ENCODE peak calls at places on chromosomes 13 and 19, in five cellular contexts. M is breast epithelium, J is HCT116, R is upper lobe of left lung, Y is A549. G is an unnamed sample.
A peak's percentile ranks its signal among the peaks of the same experiment; 100 is the strongest.

GRCh38 chr13:48490241-48490640 is 42.6 kb downstream of the RCBTB2 start:
- DNase-seq in J (no peak), R (no peak), Y (no peak), M (no peak), G (no peak)

GRCh38 chr13:22883262-22883840 is 297.4 kb upstream of the SGCG start:
- DNase-seq in J (no peak), R (no peak), Y (no peak), M (no peak), G (no peak)

GRCh38 chr13:35144496-35144895 is 202.4 kb downstream of the NBEA start:
- DNase-seq in Y (no peak), R (no peak), M (no peak), J (no peak), G (no peak)

GRCh38 chr13:44465318-44465717 is 91.7 kb downstream of the SERP2 start:
- DNase-seq in Y (no peak), M (no peak), J (no peak), R (no peak), G (no peak)

GRCh38 chr19:33374406-33374703 is 846 bp downstream of the CEBPG start:
- DNase-seq in J (no peak), M (no peak), Y (no peak), R (no peak), G (peak; percentile 83)

GRCh38 chr19:38206006-38206745 is 17.8 kb downstream of the DPF1 start:
- DNase-seq in M (no peak), J (no peak), Y (no peak), R (no peak), G (no peak)

GRCh38 chr13:109155301-109155761 is 525.9 kb downstream of the MYO16 start:
- DNase-seq in J (peak; percentile 37), M (no peak), R (peak; percentile 46), Y (peak; percentile 73), G (no peak)

GRCh38 chr13:41060723-41061074 is 610 bp upstream of the WBP4 start:
- DNase-seq in J (peak; percentile 47), Y (peak; percentile 83), R (peak; percentile 80), M (peak; percentile 82), G (peak; percentile 96)

GRCh38 chr19:4508698-4509097 is 9.6 kb downstream of the PLIN4 start:
- DNase-seq in Y (no peak), J (no peak), R (no peak), M (no peak), G (no peak)

GRCh38 chr13:29865934-29866333 is 15.5 kb upstream of the UBL3 start:
- DNase-seq in M (no peak), R (no peak), Y (no peak), J (no peak), G (no peak)

GRCh38 chr19:1384478-1385110 is 887 bp downstream of the NDUFS7 start:
- DNase-seq in J (no peak), Y (no peak), M (no peak), R (no peak), G (no peak)

GRCh38 chr19:3818479-3818878 is 32.3 kb upstream of the MATK start:
- DNase-seq in Y (no peak), R (no peak), J (no peak), M (no peak), G (no peak)

GRCh38 chr13:31069808-31070544 is 91.7 kb downstream of the HSPH1 start:
- DNase-seq in M (no peak), R (no peak), J (no peak), Y (no peak), G (peak; percentile 50)

GRCh38 chr19:13437919-13438618 is 68.2 kb downstream of the CACNA1A start:
- DNase-seq in R (no peak), J (no peak), M (no peak), Y (no peak), G (no peak)

GRCh38 chr19:13881692-13882418 is 4.9 kb downstream of the NANOS3 start:
- DNase-seq in J (no peak), M (no peak), Y (no peak), R (peak; percentile 42), G (no peak)

GRCh38 chr19:2528543-2529173 is 52.7 kb downstream of the GADD45B start:
- DNase-seq in R (peak; percentile 80), Y (no peak), J (no peak), M (peak; percentile 88), G (no peak)

GRCh38 chr13:79775830-79776229 is 294.9 kb downstream of the NDFIP2 start:
- DNase-seq in Y (peak; percentile 63), J (peak; percentile 7), R (peak; percentile 56), M (no peak), G (no peak)

GRCh38 chr13:23934481-23934880 is 37.2 kb upstream of the C1QTNF9B start:
- DNase-seq in J (no peak), R (no peak), M (no peak), Y (no peak), G (no peak)

GRCh38 chr13:25214371-25215252 is 42.5 kb upstream of the AMER2 start:
- DNase-seq in M (no peak), Y (peak; percentile 2), R (no peak), J (no peak), G (peak; percentile 68)

GRCh38 chr19:38389101-38389925 is 816 bp downstream of the SPRED3 start:
- DNase-seq in Y (peak; percentile 53), R (no peak), J (no peak), M (no peak), G (no peak)

GRCh38 chr19:29660835-29661234 is 4.4 kb upstream of the PLEKHF1 start:
- DNase-seq in R (peak; percentile 15), J (no peak), Y (no peak), M (peak; percentile 30), G (no peak)

GRCh38 chr19:29664753-29665214 is 477 bp upstream of the PLEKHF1 start:
- DNase-seq in R (no peak), M (no peak), J (no peak), Y (no peak), G (no peak)

GRCh38 chr19:29662278-29662603 is 3.0 kb upstream of the PLEKHF1 start:
- DNase-seq in J (no peak), Y (no peak), M (no peak), R (no peak), G (no peak)

GRCh38 chr19:29663861-29664752 is 1.2 kb upstream of the PLEKHF1 start:
- DNase-seq in Y (no peak), R (peak; percentile 17), M (peak; percentile 50), J (no peak), G (no peak)

GRCh38 chr19:29662604-29663404 is 2.5 kb upstream of the PLEKHF1 start:
- DNase-seq in J (no peak), Y (peak; percentile 33), R (peak; percentile 26), M (peak; percentile 55), G (peak; percentile 94)
- TF ChIP-seq CTCF in J (no peak), Y (no peak), R (no peak), M (no peak), G (no peak)

DNA sequence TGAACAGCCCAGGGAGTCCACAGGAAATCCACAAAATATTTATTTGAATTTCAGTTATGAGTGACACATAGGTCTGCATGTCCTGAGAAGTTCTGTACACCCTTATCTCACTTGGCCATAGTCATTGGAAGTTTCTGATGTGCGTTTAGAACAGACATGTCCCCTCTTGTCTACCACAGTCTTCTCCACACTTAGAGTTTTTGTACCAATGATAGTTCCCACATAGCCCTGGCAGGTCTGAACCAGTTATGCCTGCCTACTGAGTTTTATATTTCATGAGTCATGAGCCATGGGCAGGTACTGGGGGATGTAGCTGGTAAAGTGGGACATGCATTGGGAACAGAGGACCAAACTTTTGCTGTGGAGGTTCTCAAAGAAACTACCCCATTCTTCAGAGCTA is 11.3 kb downstream of the ZNF132 start:
- DNase-seq in M (no peak), Y (no peak), J (no peak), R (no peak), G (no peak)
- TF ChIP-seq POLR2A in M (no peak), Y (no peak), J (no peak), R (no peak), G (no peak)

DNA sequence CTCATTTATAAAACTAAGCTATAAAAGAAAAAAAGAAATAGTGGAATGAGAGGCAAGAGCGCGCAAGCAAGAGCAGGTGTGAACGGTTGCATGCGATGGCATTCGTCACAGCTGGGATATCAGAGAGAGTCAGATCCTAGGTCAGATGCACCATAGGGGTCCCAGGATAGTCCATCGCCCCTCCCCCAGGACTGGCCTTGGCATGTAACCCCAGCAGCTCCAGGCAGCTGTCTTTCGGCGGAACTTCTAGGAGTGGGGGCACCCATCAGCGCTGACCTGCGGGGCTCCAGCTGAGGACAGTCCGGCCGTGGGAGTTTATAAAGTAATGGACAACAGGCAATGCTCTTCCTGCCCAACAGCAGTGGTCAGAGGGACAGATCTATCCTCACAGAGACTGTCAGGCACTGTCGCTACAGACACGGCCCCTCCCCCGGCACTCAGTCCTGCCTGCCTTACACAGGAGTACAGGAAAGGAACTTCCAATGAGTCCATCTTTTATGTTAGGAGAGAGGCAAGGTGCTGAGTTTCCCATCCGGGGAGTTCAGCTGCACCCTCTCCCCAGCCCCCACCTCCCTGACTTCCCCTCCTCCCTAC is 1.4 kb downstream of the SIAH3 start:
- DNase-seq in R (no peak), Y (no peak), M (no peak), J (no peak), G (no peak)
- H3K4me3 ChIP-seq in R (no peak overlapping the region), Y (no peak overlapping the region), M (no peak overlapping the region), J (no peak overlapping the region), G (no peak overlapping the region)

GRCh38 chr19:17235618-17236413 is 9.8 kb downstream of the OCEL1 start:
- DNase-seq in J (no peak), Y (peak; percentile 88), R (peak; percentile 77), M (peak; percentile 73), G (no peak)

GRCh38 chr19:17234911-17235617 is 9.0 kb downstream of the OCEL1 start:
- DNase-seq in R (peak; percentile 67), M (no peak), Y (peak; percentile 67), J (no peak), G (no peak)

GRCh38 chr19:17237747-17238706 is 7.7 kb downstream of the NR2F6 start:
- DNase-seq in Y (no peak), R (no peak), M (no peak), J (no peak), G (no peak)

GRCh38 chr19:17236831-17237543 is 8.7 kb downstream of the NR2F6 start:
- DNase-seq in J (no peak), R (no peak), Y (no peak), M (no peak), G (no peak)

GRCh38 chr19:17236414-17236716 is 9.4 kb downstream of the NR2F6 start:
- DNase-seq in M (no peak), Y (no peak), J (no peak), R (no peak), G (no peak)
- TF ChIP-seq CTCF in M (no peak), Y (no peak), J (no peak), R (no peak), G (no peak)

DNA sequence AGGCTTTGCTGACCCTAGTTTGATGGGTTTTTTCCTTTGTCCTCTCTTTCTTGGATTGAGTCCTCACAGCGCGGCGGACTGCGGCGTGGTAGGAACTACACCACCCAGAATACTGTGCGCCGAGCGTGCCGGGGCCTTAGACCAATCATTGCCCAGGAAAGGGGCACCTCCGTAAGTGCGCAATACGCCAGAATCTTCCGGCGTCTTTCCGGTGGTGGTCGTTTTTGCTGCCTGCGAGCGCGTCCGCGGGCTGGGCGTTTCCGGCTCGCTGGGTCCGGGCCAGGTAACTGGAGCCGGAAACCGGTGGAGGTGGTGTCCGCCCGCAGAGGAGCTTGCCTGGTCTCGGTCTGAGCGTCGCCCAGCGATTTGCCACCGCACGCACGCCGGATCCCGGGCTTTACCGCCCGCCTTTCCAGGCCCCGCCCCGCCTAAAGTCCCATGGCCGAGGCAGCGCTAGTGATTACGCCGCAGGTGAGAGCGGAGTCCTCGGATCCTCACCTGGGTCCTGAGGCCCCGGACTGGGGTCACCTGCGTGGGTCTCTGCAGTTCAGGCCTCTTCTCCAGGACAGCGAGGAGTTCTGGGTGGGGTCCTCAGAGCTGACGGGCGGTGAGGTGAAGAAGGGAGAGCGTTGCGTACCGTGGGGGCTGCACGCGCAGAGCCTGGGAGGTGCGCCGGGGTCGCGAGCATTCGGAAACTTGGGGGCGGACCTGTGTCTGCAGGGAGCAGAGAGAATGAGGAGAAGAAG is at the start of gene ZNF549:
- DNase-seq in J (no peak), M (peak; percentile 85), R (peak; percentile 88), Y (peak; percentile 93), G (peak; percentile 82)
- TF ChIP-seq POLR2A in J (no peak), M (no peak), R (peak; percentile 45), Y (no peak), G (no peak)

GRCh38 chr19:15643387-15643786 is 2.7 kb downstream of the CYP4F3 start:
- DNase-seq in Y (no peak), M (no peak), J (no peak), R (no peak), G (no peak)
- H3K4me3 ChIP-seq in Y (no peak overlapping the region), M (no peak overlapping the region), J (no peak overlapping the region), R (no peak overlapping the region), G (no peak overlapping the region)